ENCODE peak calls at places on chromosomes 7 and 10, in four cellular contexts. J is lower lobe of right lung, W is brain microvascular endothelial cell, G is WERI-Rb-1. D is an unnamed sample.
A peak's percentile ranks its signal among the peaks of the same experiment; 100 is the strongest.

GRCh38 chr10:79380125-79380917 is 33.1 kb downstream of the PPIF start:
- DNase-seq in J (peak; percentile 45), W (no peak), G (peak; percentile 5), D (no peak)

GRCh38 chr7:157907998-157908782 is 571.4 kb downstream of the DNAJB6 start:
- DNase-seq in J (no peak), W (no peak), G (no peak), D (no peak)

GRCh38 chr7:80210400-80210799 is 75.8 kb downstream of the GNAI1 start:
- DNase-seq in J (no peak), W (no peak), G (no peak), D (no peak)

GRCh38 chr7:110922906-110923305 is 168.0 kb upstream of the LRRN3 start:
- DNase-seq in J (no peak), W (peak; percentile 62), G (no peak), D (no peak)

GRCh38 chr7:23938937-23939552 is 229.0 kb downstream of the STK31 start:
- DNase-seq in J (no peak), W (peak; percentile 27), G (peak; percentile 59), D (peak; percentile 55)

GRCh38 chr10:129097776-129098175 is 369.3 kb upstream of the MGMT start:
- DNase-seq in J (no peak), W (peak; percentile 18), G (no peak), D (no peak)

GRCh38 chr7:16430133-16430532 is 8.8 kb upstream of the CRPPA start:
- DNase-seq in J (no peak), W (no peak), G (no peak), D (no peak)

GRCh38 chr10:17989908-17990767 is 38.4 kb downstream of the SLC39A12 start:
- DNase-seq in J (no peak), W (peak; percentile 82), G (no peak), D (no peak)

GRCh38 chr10:93435061-93435491 is 47.1 kb downstream of the MYOF start:
- DNase-seq in J (no peak), W (no peak), G (no peak), D (no peak)

GRCh38 chr7:16590424-16590823 is 55.1 kb downstream of the ANKMY2 start:
- DNase-seq in J (no peak), W (no peak), G (no peak), D (no peak)

GRCh38 chr7:102429141-102429904 is 4.1 kb upstream of the ORAI2 start:
- DNase-seq in J (no peak), W (no peak), G (no peak), D (no peak)

GRCh38 chr7:102424787-102425218 is 8.6 kb upstream of the ORAI2 start:
- DNase-seq in J (peak; percentile 64), W (no peak), G (no peak), D (peak; percentile 32)

GRCh38 chr7:102424129-102424551 is 9.2 kb upstream of the ORAI2 start:
- DNase-seq in J (no peak), W (no peak), G (peak; percentile 93), D (peak; percentile 63)

GRCh38 chr7:102425639-102426267 is 7.6 kb upstream of the ORAI2 start:
- DNase-seq in J (peak; percentile 84), W (no peak), G (peak; percentile 97), D (peak; percentile 78)

DNA sequence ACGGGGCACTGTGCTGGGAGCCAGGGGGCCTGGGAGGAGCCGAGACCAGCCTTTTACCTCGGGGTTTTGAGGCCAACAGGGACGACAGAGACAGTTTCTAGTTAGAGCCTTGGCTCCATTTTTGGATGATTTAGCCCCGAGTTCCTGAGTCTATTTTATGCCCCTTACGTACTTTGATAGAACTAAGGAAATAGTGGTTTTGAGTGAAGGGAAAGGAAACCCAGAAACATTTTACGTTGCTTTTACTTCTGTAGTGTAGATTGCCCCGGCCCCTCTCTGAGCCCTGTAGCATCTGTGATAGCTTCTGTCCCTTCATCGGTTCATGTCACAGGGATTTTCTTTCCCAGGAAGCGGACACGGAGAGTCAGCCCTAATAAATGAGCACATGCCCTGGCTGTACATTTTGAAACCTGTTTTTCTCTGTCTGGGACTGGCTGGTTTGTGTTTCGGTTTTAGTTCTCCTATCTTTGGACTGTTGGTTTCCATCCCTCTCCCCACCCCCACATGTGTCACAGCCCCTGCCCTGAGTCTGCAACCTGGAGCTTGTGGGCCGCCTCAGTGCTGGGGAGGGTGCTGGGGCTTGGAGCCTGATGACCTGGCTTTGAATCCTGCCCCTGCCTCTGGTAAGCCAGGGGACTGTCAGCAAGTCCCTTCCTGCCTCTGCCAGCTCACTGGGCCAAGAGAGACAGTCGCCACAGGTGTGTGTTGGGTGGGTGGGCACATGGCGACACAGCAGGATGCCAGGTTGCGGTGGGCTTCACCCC is 6.9 kb upstream of the ORAI2 start:
- DNase-seq in J (peak; percentile 71), W (no peak), G (no peak), D (no peak)
- H3K4me3 ChIP-seq in J (peak overlapping the region; percentile 21), W (no peak overlapping the region), G (no peak overlapping the region), D (no peak overlapping the region)

GRCh38 chr10:125334545-125334944 is 174.2 kb upstream of the CTBP2 start:
- DNase-seq in J (no peak), W (no peak), G (no peak), D (no peak)
- H3K27me3 ChIP-seq in J (no peaks in the 10 kb centered on the region), W (no peaks in the 10 kb centered on the region), G (peaks cover 9% of the 10 kb centered on the region), D (no peaks in the 10 kb centered on the region)

DNA sequence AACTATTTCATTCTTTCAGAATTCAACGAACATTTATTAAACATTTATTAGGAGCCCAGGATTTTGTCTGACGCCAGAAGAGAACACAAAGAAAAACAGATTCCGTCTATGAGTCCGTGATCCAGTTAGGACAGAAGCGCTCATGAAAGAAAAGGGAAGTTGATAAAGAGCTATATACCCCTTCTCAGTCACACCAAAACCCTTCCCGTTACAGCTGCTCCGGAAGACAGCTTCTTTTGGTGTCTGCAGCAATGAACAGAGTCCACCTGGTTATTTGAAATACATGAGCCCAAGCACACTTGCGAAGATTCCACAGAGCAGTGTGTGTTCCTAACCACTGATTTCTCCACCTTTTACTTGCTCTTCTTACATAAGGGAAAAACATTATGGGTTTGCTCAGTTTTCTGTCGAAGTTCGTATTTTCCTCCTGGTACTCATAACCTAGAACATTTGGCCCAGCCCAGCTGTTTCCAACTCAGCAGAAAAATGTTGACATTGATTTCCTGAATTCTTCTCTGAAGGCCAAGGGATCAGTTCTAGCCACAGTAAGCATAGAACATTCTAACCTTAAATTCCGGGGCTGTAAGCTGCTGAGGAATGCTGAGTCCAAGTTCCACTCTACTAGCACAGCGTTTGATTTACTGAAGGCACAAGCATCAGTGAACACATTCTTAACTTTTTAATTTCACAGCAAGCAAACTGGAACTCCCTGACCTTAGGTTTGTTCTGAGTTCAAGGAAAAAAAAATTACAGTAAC is 206.5 kb downstream of the SORCS1 start:
- DNase-seq in J (no peak), W (no peak), G (no peak), D (no peak)
- H3K36me3 ChIP-seq in J (no peaks in the 10 kb centered on the region), W (no peaks in the 10 kb centered on the region), G (no peaks in the 10 kb centered on the region), D (no peaks in the 10 kb centered on the region)

GRCh38 chr7:150685219-150686029 is at the start of gene GIMAP2:
- DNase-seq in J (no peak), W (no peak), G (no peak), D (no peak)

GRCh38 chr7:150686030-150686626 is 622 bp downstream of the GIMAP2 start:
- DNase-seq in J (no peak), W (no peak), G (no peak), D (no peak)

DNA sequence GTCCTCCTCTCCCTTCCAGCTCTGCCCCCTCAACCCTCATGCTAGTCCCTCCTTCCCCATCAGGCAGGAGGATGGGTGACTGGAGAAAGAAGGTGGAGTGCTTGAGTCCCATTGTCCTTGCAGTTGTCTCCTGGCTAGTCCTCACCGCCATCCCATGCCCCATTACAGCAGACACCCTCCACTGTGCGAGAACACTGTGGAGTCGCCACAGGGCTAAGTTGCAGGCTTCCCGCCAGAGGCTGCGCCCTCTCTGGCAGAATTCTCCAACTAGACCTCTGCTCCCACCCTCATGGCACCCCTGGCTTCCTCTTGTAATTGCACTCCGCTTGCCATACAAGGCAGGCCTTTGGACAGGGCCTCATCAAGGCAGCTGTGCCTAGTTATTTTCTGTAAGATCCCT is 3.1 kb downstream of the GIMAP2 start:
- DNase-seq in J (no peak), W (no peak), G (no peak), D (no peak)
- H3K4me3 ChIP-seq in J (peak overlapping the region; percentile 40), W (no peak overlapping the region), G (no peak overlapping the region), D (no peak overlapping the region)

GRCh38 chr10:113450046-113450445 is 102.8 kb upstream of the HABP2 start:
- DNase-seq in J (no peak), W (no peak), G (no peak), D (no peak)
- H3K27me3 ChIP-seq in J (no peaks in the 10 kb centered on the region), W (peaks cover 2% of the 10 kb centered on the region), G (no peaks in the 10 kb centered on the region), D (no peaks in the 10 kb centered on the region)

DNA sequence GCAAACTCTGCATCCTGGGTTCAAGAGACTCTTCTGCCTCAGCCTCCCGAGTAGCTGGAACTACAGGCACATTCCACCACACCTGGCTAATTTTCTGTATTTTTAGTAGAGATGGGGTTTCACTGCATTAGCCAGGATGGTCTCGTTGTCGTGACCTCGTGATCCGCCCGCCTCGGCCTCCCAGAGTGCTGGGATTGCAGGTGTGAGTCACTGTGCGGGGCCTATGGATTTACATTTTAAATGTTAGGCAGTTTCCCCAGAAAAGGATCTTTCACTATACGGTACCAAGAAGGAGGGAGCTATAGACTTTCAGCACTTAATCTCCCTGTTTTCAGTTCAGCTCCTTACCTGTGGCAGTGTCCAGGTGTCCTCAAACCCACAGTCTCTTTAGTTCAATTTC is 50.8 kb downstream of the SIRT1 start:
- DNase-seq in J (no peak), W (no peak), G (no peak), D (peak; percentile 8)
- H3K36me3 ChIP-seq in J (peaks cover 91% of the 10 kb centered on the region), W (peaks cover 42% of the 10 kb centered on the region), G (peaks cover 3% of the 10 kb centered on the region), D (no peaks in the 10 kb centered on the region)

GRCh38 chr10:90958781-90959180 is 37.9 kb upstream of the ANKRD1 start:
- DNase-seq in J (no peak), W (no peak), G (no peak), D (no peak)

GRCh38 chr10:90960355-90960814 is 39.5 kb upstream of the ANKRD1 start:
- DNase-seq in J (no peak), W (peak; percentile 96), G (no peak), D (no peak)

GRCh38 chr10:90963331-90963730 is 42.4 kb upstream of the ANKRD1 start:
- DNase-seq in J (no peak), W (no peak), G (no peak), D (no peak)

GRCh38 chr10:90964781-90965462 is 44.0 kb upstream of the ANKRD1 start:
- DNase-seq in J (no peak), W (no peak), G (no peak), D (no peak)

GRCh38 chr10:90959826-90960225 is 38.9 kb upstream of the ANKRD1 start:
- DNase-seq in J (no peak), W (no peak), G (no peak), D (no peak)
- H3K4me3 ChIP-seq in J (no peak overlapping the region), W (no peak overlapping the region), G (no peak overlapping the region), D (no peak overlapping the region)